ENCODE peak calls at places on chromosomes 2 and 18, in four cellular contexts. L is stomach, W is endothelial cell of umbilical vein, O is WERI-Rb-1. H is an unnamed sample.

GRCh38 chr2:98730053-98730850 is 680 bp downstream of the MGAT4A start:
- DNase-seq in L (peak; percentile 65), W (peak; percentile 67), O (peak; percentile 44), H (peak; percentile 50)

GRCh38 chr2:86703704-86704370 is 16.3 kb upstream of the RMND5A start:
- DNase-seq in L (peak; percentile 70), W (no peak), O (no peak), H (no peak)

GRCh38 chr18:10094608-10095137 is 180.9 kb downstream of the VAPA start:
- DNase-seq in L (no peak), W (no peak), O (no peak), H (no peak)

GRCh38 chr18:35091841-35092240 is 50.6 kb downstream of the MAPRE2 start:
- DNase-seq in L (no peak), W (no peak), O (no peak), H (no peak)

GRCh38 chr2:3349211-3349693 is 28.4 kb downstream of the EIPR1 start:
- DNase-seq in L (no peak), W (no peak), O (no peak), H (no peak)

GRCh38 chr18:46374850-46375249 is 270.7 kb downstream of the HAUS1 start:
- DNase-seq in L (peak; percentile 27), W (no peak), O (no peak), H (peak; percentile 71)

GRCh38 chr2:197437380-197437779 is 2.6 kb upstream of the SF3B1 start:
- DNase-seq in L (no peak), W (no peak), O (no peak), H (no peak)

GRCh38 chr2:23595601-23596251 is 210.7 kb downstream of the KLHL29 start:
- DNase-seq in L (no peak), W (no peak), O (no peak), H (peak; percentile 40)

GRCh38 chr2:133977385-133977784 is 276.5 kb upstream of the MGAT5 start:
- DNase-seq in L (no peak), W (no peak), O (no peak), H (no peak)

GRCh38 chr2:219598308-219599078 is 836 bp downstream of the STK11IP start:
- DNase-seq in L (no peak), W (peak; percentile 39), O (no peak), H (no peak)

GRCh38 chr2:174681983-174682577 is 82.2 kb downstream of the CHRNA1 start:
- DNase-seq in L (peak; percentile 35), W (peak; percentile 55), O (peak; percentile 12), H (no peak)

GRCh38 chr2:175769200-175769599 is 232.9 kb downstream of the LNPK start:
- DNase-seq in L (no peak), W (no peak), O (no peak), H (no peak)

GRCh38 chr2:134191835-134192234 is 62.0 kb upstream of the MGAT5 start:
- DNase-seq in L (no peak), W (no peak), O (no peak), H (no peak)

GRCh38 chr2:196987654-196988364 is 61.3 kb upstream of the PGAP1 start:
- DNase-seq in L (no peak), W (peak; percentile 98), O (no peak), H (no peak)

GRCh38 chr2:235996419-235996818 is 171.8 kb downstream of the GBX2 start:
- DNase-seq in L (no peak), W (no peak), O (no peak), H (no peak)

GRCh38 chr18:45793295-45793965 is 32.0 kb upstream of the SIGLEC15 start:
- DNase-seq in L (no peak), W (no peak), O (no peak), H (no peak)

GRCh38 chr18:45688834-45689233 is 35.1 kb upstream of the SLC14A1 start:
- DNase-seq in L (no peak), W (no peak), O (no peak), H (no peak)

GRCh38 chr2:230713331-230714121 is 884 bp downstream of the CAB39 start:
- DNase-seq in L (peak; percentile 79), W (peak; percentile 11), O (peak; percentile 38), H (peak; percentile 44)

GRCh38 chr2:207148025-207148424 is 17.7 kb downstream of the KLF7 start:
- DNase-seq in L (no peak), W (peak; percentile 43), O (no peak), H (no peak)

GRCh38 chr2:169736902-169737301 is 3.3 kb downstream of the KLHL23 start:
- DNase-seq in L (no peak), W (peak; percentile 49), O (no peak), H (no peak)

GRCh38 chr2:98583866-98584618 is 24.3 kb downstream of the COA5 start:
- DNase-seq in L (no peak), W (no peak), O (no peak), H (no peak)

GRCh38 chr2:113962692-113963480 is 73.0 kb downstream of the ACTR3 start:
- DNase-seq in L (no peak), W (no peak), O (no peak), H (no peak)

GRCh38 chr2:10497797-10498251 is 49.7 kb upstream of the ODC1 start:
- DNase-seq in L (peak; percentile 83), W (peak; percentile 4), O (no peak), H (no peak)

DNA sequence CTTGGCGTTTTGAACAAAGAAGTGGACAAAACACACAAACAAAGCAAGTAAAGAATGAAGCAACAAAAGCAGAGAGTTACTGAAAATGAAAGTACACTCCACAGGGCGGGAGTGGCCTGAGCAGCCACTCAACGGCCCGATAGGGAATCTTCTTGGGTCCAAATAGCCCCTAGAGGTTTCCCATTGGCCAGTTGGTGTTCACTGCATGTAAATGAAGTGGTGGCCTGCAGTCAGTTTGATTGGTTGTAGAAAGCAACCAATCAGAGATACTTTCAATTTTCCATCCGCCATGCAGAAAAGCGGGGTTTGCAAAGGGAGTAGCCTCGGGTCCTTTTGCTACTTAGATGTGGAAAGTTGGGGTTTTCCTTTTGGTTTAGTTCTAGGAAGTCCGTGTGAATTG is 31.6 kb downstream of the CYBRD1 start:
- DNase-seq in L (no peak), W (no peak), O (no peak), H (no peak)
- H3K4me3 ChIP-seq in L (no peak overlapping the region), W (no peak overlapping the region), O (no peak overlapping the region), H (no peak overlapping the region)

DNA sequence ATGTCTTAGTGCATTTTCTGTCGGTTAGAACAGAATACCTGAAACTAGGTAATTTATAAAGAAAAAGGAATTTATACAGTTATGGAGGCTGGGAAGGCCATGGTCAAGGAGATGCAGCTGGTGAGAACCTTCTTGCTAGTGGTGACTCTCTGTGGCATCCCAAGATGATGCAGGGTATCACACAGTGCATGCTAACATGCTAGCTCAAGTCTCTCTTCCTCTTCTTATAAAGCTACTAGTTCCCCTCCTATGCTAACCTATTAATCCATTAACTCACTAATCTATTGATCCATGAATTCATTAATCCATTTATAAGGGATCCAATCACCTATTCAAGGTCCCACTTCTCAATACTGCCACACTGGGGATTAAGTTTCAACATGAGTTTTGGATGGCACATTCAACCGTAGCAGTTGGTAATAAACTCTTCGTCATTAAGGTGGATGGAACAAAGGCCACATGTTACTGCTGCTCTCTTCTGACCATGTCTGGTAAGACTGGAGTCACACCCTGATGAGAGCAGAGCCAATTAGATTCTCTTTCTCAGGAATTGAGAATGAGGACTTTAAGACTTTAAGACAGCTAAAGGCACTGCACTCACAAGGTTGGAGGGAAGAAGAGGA is 211.6 kb upstream of the SMAD7 start:
- DNase-seq in L (no peak), W (no peak), O (no peak), H (no peak)
- TF ChIP-seq CTCF in L (no peak), W (no peak), O (no peak), H (no peak)

GRCh38 chr2:47086054-47086471 is 69.0 kb downstream of the STPG4 start:
- DNase-seq in L (no peak), W (peak; percentile 62), O (no peak), H (no peak)

GRCh38 chr2:47082976-47083375 is 72.1 kb downstream of the STPG4 start:
- DNase-seq in L (no peak), W (no peak), O (no peak), H (no peak)

GRCh38 chr2:47080888-47081301 is 74.2 kb downstream of the STPG4 start:
- DNase-seq in L (no peak), W (no peak), O (no peak), H (no peak)

GRCh38 chr2:47083886-47084682 is 71.0 kb downstream of the STPG4 start:
- DNase-seq in L (no peak), W (no peak), O (no peak), H (no peak)

GRCh38 chr2:47083485-47083884 is 71.6 kb downstream of the STPG4 start:
- DNase-seq in L (no peak), W (no peak), O (no peak), H (no peak)
- H3K4me3 ChIP-seq in L (no peak overlapping the region), W (no peak overlapping the region), O (no peak overlapping the region), H (no peak overlapping the region)

DNA sequence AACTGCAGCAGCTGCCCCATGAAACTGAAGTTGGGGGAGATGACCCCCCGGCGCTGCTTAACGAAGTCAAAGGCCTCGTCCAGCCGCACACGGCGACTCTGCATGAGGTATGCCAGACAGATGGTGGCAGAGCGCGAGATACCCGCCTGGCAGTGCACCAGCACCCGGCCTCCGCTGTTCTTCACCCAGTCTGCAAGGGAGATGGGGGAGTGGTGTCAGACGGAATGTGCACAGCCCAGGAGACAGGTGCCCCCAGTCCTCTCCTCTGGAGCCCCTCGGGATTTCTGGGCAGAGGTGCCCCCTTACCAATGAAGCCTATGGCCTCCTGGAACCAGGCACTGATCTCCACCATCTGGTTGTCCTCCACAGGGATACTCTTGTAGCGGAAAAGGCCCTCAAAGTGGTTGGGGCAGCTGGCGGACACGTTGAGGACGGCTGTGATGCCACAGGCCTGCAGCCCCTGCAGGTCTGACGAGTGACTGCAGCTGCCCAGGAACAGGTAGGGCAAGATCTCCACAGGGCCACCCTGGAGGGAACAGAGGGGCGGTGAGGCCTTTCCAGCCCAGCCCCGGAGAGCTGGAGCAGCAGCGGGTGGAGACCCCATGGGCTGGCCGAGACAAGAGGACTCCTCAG is 1.3 kb downstream of the DUSP2 start:
- DNase-seq in L (peak; percentile 48), W (no peak), O (peak; percentile 59), H (no peak)
- TF ChIP-seq CTCF in L (no peak), W (no peak), O (peak; percentile 52), H (no peak)

GRCh38 chr2:180057706-180058412 is 50.8 kb upstream of the CWC22 start:
- DNase-seq in L (no peak), W (no peak), O (no peak), H (no peak)

GRCh38 chr2:180058993-180059392 is 51.9 kb upstream of the CWC22 start:
- DNase-seq in L (no peak), W (no peak), O (no peak), H (no peak)

GRCh38 chr2:180061085-180061484 is 54.0 kb upstream of the CWC22 start:
- DNase-seq in L (no peak), W (no peak), O (no peak), H (no peak)

GRCh38 chr2:180062178-180062577 is 55.1 kb upstream of the CWC22 start:
- DNase-seq in L (no peak), W (no peak), O (no peak), H (no peak)

DNA sequence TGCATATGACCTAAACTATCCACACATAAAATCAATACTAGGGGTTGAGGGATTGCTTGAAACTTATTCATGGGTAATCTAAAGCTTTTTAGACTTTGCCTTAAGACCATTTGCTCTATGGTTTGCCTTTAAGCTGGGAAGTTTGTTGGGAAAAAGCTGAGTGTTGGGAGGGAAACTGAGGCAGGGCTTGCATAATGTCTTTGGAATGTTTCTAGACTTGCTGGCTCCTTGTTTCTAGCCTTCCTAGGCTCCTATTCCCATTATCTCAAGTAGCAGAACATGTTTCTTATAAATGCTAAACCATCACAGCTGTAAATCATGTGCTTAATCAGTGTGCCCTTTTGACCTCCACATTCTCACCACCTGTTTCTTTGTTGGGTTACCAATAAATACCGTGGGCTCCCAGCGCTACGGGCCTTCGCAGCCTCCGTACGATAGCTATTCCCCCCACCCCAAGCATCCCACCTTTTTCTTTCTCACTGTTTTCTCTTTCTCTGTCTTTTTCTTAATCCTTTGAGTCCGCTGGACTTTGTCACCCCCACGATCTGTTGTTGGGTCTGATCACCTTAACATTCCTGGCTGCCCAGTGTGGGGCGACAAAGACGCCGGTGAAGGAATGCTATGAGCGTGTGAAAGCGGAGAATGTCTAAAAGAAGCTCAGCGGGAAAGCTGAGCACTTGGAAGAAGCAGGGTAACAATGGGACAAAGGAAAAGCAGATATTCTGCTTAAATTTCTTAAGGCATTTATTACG is 49.4 kb upstream of the CWC22 start:
- DNase-seq in L (no peak), W (no peak), O (no peak), H (no peak)
- H3K4me3 ChIP-seq in L (no peak overlapping the region), W (no peak overlapping the region), O (no peak overlapping the region), H (no peak overlapping the region)

H was measured in lung.